ENCODE peak calls at places on chromosomes 12 and 14, in five cellular contexts. One of them, this sample, is unnamed.

GRCh38 chr12:129190827-129191226 is 337.5 kb downstream of the GLT1D1 start:
- DNase-seq in adrenal gland: no peak
- DNase-seq in astrocyte of the spinal cord: no peak
- DNase-seq in AG09309: no peak
- DNase-seq in left lung: no peak
- DNase-seq in this sample: no peak

GRCh38 chr12:79689477-79690155 is 1.1 kb downstream of the PAWR start:
- DNase-seq in astrocyte of the spinal cord: peak
- DNase-seq in left lung: peak
- DNase-seq in adrenal gland: peak
- DNase-seq in AG09309: no peak
- DNase-seq in this sample: no peak

GRCh38 chr12:107236824-107237467 is 143.6 kb upstream of the CRY1 start:
- DNase-seq in AG09309: no peak
- DNase-seq in left lung: no peak
- DNase-seq in adrenal gland: no peak
- DNase-seq in astrocyte of the spinal cord: peak
- DNase-seq in this sample: no peak

GRCh38 chr12:78185651-78186050 is 355.0 kb downstream of the NAV3 start:
- DNase-seq in astrocyte of the spinal cord: no peak
- DNase-seq in AG09309: no peak
- DNase-seq in left lung: no peak
- DNase-seq in adrenal gland: no peak
- DNase-seq in this sample: no peak

GRCh38 chr12:81077686-81078441 is at the start of gene ACSS3:
- DNase-seq in AG09309: no peak
- DNase-seq in adrenal gland: peak
- DNase-seq in astrocyte of the spinal cord: peak
- DNase-seq in left lung: peak
- DNase-seq in this sample: no peak

GRCh38 chr12:132015686-132016430 is 66.1 kb downstream of the EP400 start:
- DNase-seq in astrocyte of the spinal cord: no peak
- DNase-seq in left lung: peak
- DNase-seq in AG09309: no peak
- DNase-seq in adrenal gland: no peak
- DNase-seq in this sample: no peak

GRCh38 chr12:26226629-26227375 is 31.4 kb downstream of the SSPN start:
- DNase-seq in left lung: peak
- DNase-seq in astrocyte of the spinal cord: peak
- DNase-seq in AG09309: no peak
- DNase-seq in adrenal gland: peak
- DNase-seq in this sample: no peak

GRCh38 chr14:23384364-23385080 is 7.7 kb downstream of the CMTM5 start:
- DNase-seq in left lung: peak
- DNase-seq in adrenal gland: no peak
- DNase-seq in astrocyte of the spinal cord: no peak
- DNase-seq in AG09309: no peak
- DNase-seq in this sample: no peak

GRCh38 chr12:58443981-58444371 is 476.3 kb downstream of the LRIG3 start:
- DNase-seq in left lung: no peak
- DNase-seq in AG09309: no peak
- DNase-seq in astrocyte of the spinal cord: peak
- DNase-seq in adrenal gland: no peak
- DNase-seq in this sample: no peak

GRCh38 chr14:29007990-29008389 is 241.4 kb downstream of the FOXG1 start:
- DNase-seq in adrenal gland: no peak
- DNase-seq in astrocyte of the spinal cord: no peak
- DNase-seq in AG09309: no peak
- DNase-seq in left lung: no peak
- DNase-seq in this sample: no peak

GRCh38 chr14:50608302-50608851 is 48.4 kb downstream of the ATL1 start:
- DNase-seq in astrocyte of the spinal cord: no peak
- DNase-seq in left lung: no peak
- DNase-seq in AG09309: no peak
- DNase-seq in adrenal gland: no peak
- DNase-seq in this sample: no peak

GRCh38 chr12:108063192-108063591 is 65.9 kb upstream of the WSCD2 start:
- DNase-seq in astrocyte of the spinal cord: peak
- DNase-seq in AG09309: no peak
- DNase-seq in adrenal gland: no peak
- DNase-seq in left lung: no peak
- DNase-seq in this sample: no peak

GRCh38 chr12:56332512-56333196 is 1.1 kb downstream of the PAN2 start:
- DNase-seq in AG09309: no peak
- DNase-seq in astrocyte of the spinal cord: no peak
- DNase-seq in left lung: no peak
- DNase-seq in adrenal gland: no peak
- DNase-seq in this sample: no peak

GRCh38 chr14:59964251-59965007 is 44.5 kb downstream of the LRRC9 start:
- DNase-seq in AG09309: no peak
- DNase-seq in left lung: no peak
- DNase-seq in adrenal gland: no peak
- DNase-seq in astrocyte of the spinal cord: peak
- DNase-seq in this sample: no peak

GRCh38 chr12:117013726-117014125 is 85.5 kb downstream of the TESC start:
- DNase-seq in adrenal gland: no peak
- DNase-seq in astrocyte of the spinal cord: peak
- DNase-seq in AG09309: no peak
- DNase-seq in left lung: no peak
- DNase-seq in this sample: no peak

GRCh38 chr12:2231956-2232355 is 179.2 kb downstream of the CACNA1C start:
- DNase-seq in astrocyte of the spinal cord: no peak
- DNase-seq in adrenal gland: no peak
- DNase-seq in left lung: no peak
- DNase-seq in AG09309: no peak
- DNase-seq in this sample: no peak

GRCh38 chr12:93287152-93287551 is 90.6 kb upstream of the NUDT4 start:
- DNase-seq in astrocyte of the spinal cord: no peak
- DNase-seq in AG09309: no peak
- DNase-seq in adrenal gland: no peak
- DNase-seq in left lung: no peak
- DNase-seq in this sample: no peak

GRCh38 chr14:86639146-86639545 is 1109.2 kb downstream of the FLRT2 start:
- DNase-seq in adrenal gland: no peak
- DNase-seq in left lung: no peak
- DNase-seq in astrocyte of the spinal cord: no peak
- DNase-seq in AG09309: no peak
- DNase-seq in this sample: no peak

GRCh38 chr12:84694111-84694510 is 218.5 kb downstream of the SLC6A15 start:
- DNase-seq in astrocyte of the spinal cord: peak
- DNase-seq in AG09309: no peak
- DNase-seq in adrenal gland: no peak
- DNase-seq in left lung: no peak
- DNase-seq in this sample: no peak

GRCh38 chr12:16325426-16325825 is 22.0 kb upstream of the MGST1 start:
- DNase-seq in left lung: no peak
- DNase-seq in astrocyte of the spinal cord: no peak
- DNase-seq in AG09309: no peak
- DNase-seq in adrenal gland: no peak
- DNase-seq in this sample: no peak

GRCh38 chr12:62754706-62755105 is 180.2 kb downstream of the PPM1H start:
- DNase-seq in adrenal gland: no peak
- DNase-seq in AG09309: no peak
- DNase-seq in left lung: no peak
- DNase-seq in astrocyte of the spinal cord: no peak
- DNase-seq in this sample: no peak

GRCh38 chr14:65815127-65815526 is 402.6 kb downstream of the FUT8 start:
- DNase-seq in adrenal gland: no peak
- DNase-seq in astrocyte of the spinal cord: no peak
- DNase-seq in left lung: no peak
- DNase-seq in AG09309: no peak
- DNase-seq in this sample: no peak

GRCh38 chr12:124549629-124550028 is 17.8 kb downstream of the NCOR2 start:
- DNase-seq in left lung: no peak
- DNase-seq in adrenal gland: peak
- DNase-seq in AG09309: no peak
- DNase-seq in astrocyte of the spinal cord: no peak
- DNase-seq in this sample: no peak

GRCh38 chr14:47917344-47917954 is 242.0 kb upstream of the MDGA2 start:
- DNase-seq in astrocyte of the spinal cord: peak
- DNase-seq in AG09309: no peak
- DNase-seq in adrenal gland: peak
- DNase-seq in left lung: no peak
- DNase-seq in this sample: no peak

GRCh38 chr12:30301291-30301690 is 394.4 kb downstream of the IPO8 start:
- DNase-seq in astrocyte of the spinal cord: no peak
- DNase-seq in adrenal gland: no peak
- DNase-seq in left lung: no peak
- DNase-seq in AG09309: no peak
- DNase-seq in this sample: no peak

GRCh38 chr12:94318178-94318577 is 141.5 kb downstream of the CEP83 start:
- DNase-seq in adrenal gland: no peak
- DNase-seq in astrocyte of the spinal cord: no peak
- DNase-seq in AG09309: no peak
- DNase-seq in left lung: no peak
- DNase-seq in this sample: no peak

GRCh38 chr12:1662761-1663439 is 28.0 kb upstream of the ADIPOR2 start:
- DNase-seq in left lung: peak
- DNase-seq in AG09309: no peak
- DNase-seq in astrocyte of the spinal cord: peak
- DNase-seq in adrenal gland: peak
- DNase-seq in this sample: no peak

GRCh38 chr12:110135012-110135411 is 10.9 kb downstream of the IFT81 start:
- DNase-seq in astrocyte of the spinal cord: peak
- DNase-seq in adrenal gland: no peak
- DNase-seq in AG09309: peak
- DNase-seq in left lung: no peak
- DNase-seq in this sample: no peak

DNA sequence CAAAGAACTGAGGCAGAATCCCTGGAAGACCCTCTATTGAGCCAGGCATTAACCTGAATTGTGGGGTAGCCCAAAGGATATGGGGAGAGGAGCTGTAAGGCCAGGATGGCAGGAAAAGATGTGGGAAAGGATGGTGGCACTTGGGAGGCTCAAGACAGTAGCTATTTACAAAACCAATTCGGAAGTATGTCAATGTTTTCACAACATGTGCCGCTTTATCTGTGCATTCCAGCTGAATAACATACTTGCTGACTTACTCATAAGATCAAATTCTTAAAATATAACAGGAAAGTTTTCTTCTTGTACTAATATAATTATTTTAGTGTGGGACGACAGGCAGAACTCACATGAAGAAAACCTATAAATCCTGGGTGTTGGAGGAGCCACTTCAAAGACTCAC is 10.6 kb downstream of the BBS10 start:
- DNase-seq in adrenal gland: no peak
- DNase-seq in left lung: no peak
- DNase-seq in AG09309: no peak
- DNase-seq in astrocyte of the spinal cord: peak
- DNase-seq in this sample: no peak
- TF ChIP-seq CTCF in adrenal gland: no peak
- TF ChIP-seq CTCF in left lung: no peak
- TF ChIP-seq CTCF in AG09309: no peak
- TF ChIP-seq CTCF in astrocyte of the spinal cord: no peak
- TF ChIP-seq CTCF in this sample: no peak

GRCh38 chr12:40921563-40922163 is 229.4 kb downstream of the CNTN1 start:
- DNase-seq in AG09309: no peak
- DNase-seq in left lung: no peak
- DNase-seq in astrocyte of the spinal cord: peak
- DNase-seq in adrenal gland: no peak
- DNase-seq in this sample: no peak
- TF ChIP-seq CTCF in AG09309: peak
- TF ChIP-seq CTCF in left lung: peak
- TF ChIP-seq CTCF in astrocyte of the spinal cord: peak
- TF ChIP-seq CTCF in adrenal gland: peak
- TF ChIP-seq CTCF in this sample: peak

DNA sequence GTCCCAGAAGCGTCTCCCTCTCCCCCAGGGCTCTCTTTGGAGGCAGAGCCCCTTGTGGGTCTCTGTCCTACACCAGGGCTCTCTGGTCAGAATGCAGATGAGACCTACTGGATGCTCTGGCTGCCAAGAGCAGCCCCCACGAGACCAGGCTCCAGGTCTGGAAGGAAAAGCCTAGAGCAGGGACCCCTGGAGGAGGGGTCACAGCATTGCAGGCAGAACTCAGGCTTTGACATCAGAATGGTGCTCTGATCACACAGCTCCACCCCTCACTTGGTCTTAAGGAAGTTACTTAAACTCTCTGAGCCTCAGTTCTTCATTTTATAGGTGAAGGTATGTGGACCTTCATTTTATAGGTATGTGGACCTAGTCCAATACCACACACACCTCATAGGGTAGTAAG is 83.1 kb downstream of the ARL6IP4 start:
- DNase-seq in adrenal gland: no peak
- DNase-seq in AG09309: no peak
- DNase-seq in astrocyte of the spinal cord: no peak
- DNase-seq in left lung: no peak
- DNase-seq in this sample: no peak
- TF ChIP-seq CTCF in adrenal gland: no peak
- TF ChIP-seq CTCF in AG09309: peak
- TF ChIP-seq CTCF in astrocyte of the spinal cord: peak
- TF ChIP-seq CTCF in left lung: no peak
- TF ChIP-seq CTCF in this sample: no peak

GRCh38 chr12:65741662-65742480 is 82.4 kb upstream of the HMGA2 start:
- DNase-seq in AG09309: no peak
- DNase-seq in adrenal gland: no peak
- DNase-seq in left lung: peak
- DNase-seq in astrocyte of the spinal cord: peak
- DNase-seq in this sample: no peak
- TF ChIP-seq CTCF in AG09309: no peak
- TF ChIP-seq CTCF in adrenal gland: no peak
- TF ChIP-seq CTCF in left lung: no peak
- TF ChIP-seq CTCF in astrocyte of the spinal cord: no peak
- TF ChIP-seq CTCF in this sample: no peak

DNA sequence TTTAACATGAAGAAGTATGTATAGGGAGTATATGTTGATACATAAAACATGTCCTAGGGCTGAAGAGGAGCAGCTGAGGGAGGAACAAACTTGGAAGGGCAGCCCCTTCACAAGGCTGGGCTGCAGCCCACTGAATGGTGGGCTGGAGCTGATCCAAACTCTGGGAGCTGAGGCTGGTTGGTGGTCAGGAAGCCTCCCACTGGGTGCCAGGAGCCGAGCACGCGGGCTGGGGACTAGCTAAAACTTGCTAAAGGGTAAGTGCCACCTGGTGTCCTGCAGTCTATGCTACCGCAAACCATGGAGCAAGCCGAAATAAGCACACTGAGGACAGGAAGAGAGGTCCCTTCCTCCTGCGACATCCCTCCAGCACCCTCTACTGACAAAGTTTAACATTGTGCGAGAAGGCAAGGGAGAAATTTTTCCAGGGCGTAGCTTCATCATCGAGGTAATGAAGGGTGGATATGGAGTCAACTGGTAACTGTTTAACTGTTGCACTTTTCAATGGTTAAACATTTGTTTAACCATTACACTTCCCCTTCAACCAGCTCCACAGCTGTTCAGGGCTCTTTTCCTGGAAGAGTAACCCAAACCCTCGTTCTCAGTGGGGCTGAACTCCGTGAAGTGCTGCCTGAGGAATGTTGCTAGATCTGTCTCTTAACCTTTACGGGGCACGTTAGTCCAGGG is 42.2 kb downstream of the EGLN3 start:
- DNase-seq in AG09309: no peak
- DNase-seq in left lung: no peak
- DNase-seq in adrenal gland: no peak
- DNase-seq in astrocyte of the spinal cord: no peak
- DNase-seq in this sample: no peak
- TF ChIP-seq CTCF in AG09309: no peak
- TF ChIP-seq CTCF in left lung: no peak
- TF ChIP-seq CTCF in adrenal gland: no peak
- TF ChIP-seq CTCF in astrocyte of the spinal cord: no peak
- TF ChIP-seq CTCF in this sample: no peak